ENCODE peak calls at places on chromosomes 7 and 10, in five cellular contexts. One of them, this sample, is unnamed.
A peak's percentile ranks its signal among the peaks of the same experiment; 100 is the strongest.

GRCh38 chr10:7697304-7697822 is 5.8 kb upstream of the ITIH2 start:
- DNase-seq in colonic mucosa: no peak
- DNase-seq in cardiac fibroblast: no peak
- DNase-seq in AG09309: no peak
- DNase-seq in GM12865: no peak
- DNase-seq in this sample: no peak

GRCh38 chr7:106756071-106756470 is 95.1 kb upstream of the CCDC71L start:
- DNase-seq in colonic mucosa: no peak
- DNase-seq in cardiac fibroblast: no peak
- DNase-seq in AG09309: no peak
- DNase-seq in GM12865: no peak
- DNase-seq in this sample: no peak

GRCh38 chr10:28533571-28534304 is 820 bp downstream of the WAC start:
- DNase-seq in colonic mucosa: peak; percentile 79
- DNase-seq in cardiac fibroblast: peak; percentile 48
- DNase-seq in AG09309: no peak
- DNase-seq in GM12865: peak; percentile 69
- DNase-seq in this sample: peak; percentile 34

GRCh38 chr7:2980406-2981102 is 63.1 kb downstream of the CARD11 start:
- DNase-seq in colonic mucosa: no peak
- DNase-seq in cardiac fibroblast: no peak
- DNase-seq in AG09309: no peak
- DNase-seq in GM12865: no peak
- DNase-seq in this sample: no peak

GRCh38 chr7:83427929-83428328 is 221.0 kb downstream of the SEMA3E start:
- DNase-seq in colonic mucosa: no peak
- DNase-seq in cardiac fibroblast: no peak
- DNase-seq in AG09309: no peak
- DNase-seq in GM12865: no peak
- DNase-seq in this sample: no peak

GRCh38 chr7:35255417-35255798 is 1.5 kb upstream of the TBX20 start:
- DNase-seq in colonic mucosa: no peak
- DNase-seq in cardiac fibroblast: no peak
- DNase-seq in AG09309: no peak
- DNase-seq in GM12865: no peak
- DNase-seq in this sample: no peak

GRCh38 chr10:92572362-92573090 is 1.4 kb downstream of the IDE start:
- DNase-seq in colonic mucosa: no peak
- DNase-seq in cardiac fibroblast: no peak
- DNase-seq in AG09309: no peak
- DNase-seq in GM12865: no peak
- DNase-seq in this sample: no peak

GRCh38 chr10:126373982-126374381 is 14.3 kb downstream of the ADAM12 start:
- DNase-seq in colonic mucosa: no peak
- DNase-seq in cardiac fibroblast: peak; percentile 44
- DNase-seq in AG09309: no peak
- DNase-seq in GM12865: no peak
- DNase-seq in this sample: peak; percentile 63

GRCh38 chr10:123229927-123230630 is 75.9 kb downstream of the BUB3 start:
- DNase-seq in colonic mucosa: no peak
- DNase-seq in cardiac fibroblast: no peak
- DNase-seq in AG09309: no peak
- DNase-seq in GM12865: no peak
- DNase-seq in this sample: peak; percentile 12

GRCh38 chr10:43667317-43667731 is 18.6 kb upstream of the ZNF32 start:
- DNase-seq in colonic mucosa: no peak
- DNase-seq in cardiac fibroblast: peak; percentile 44
- DNase-seq in AG09309: no peak
- DNase-seq in GM12865: peak; percentile 13
- DNase-seq in this sample: peak; percentile 34

GRCh38 chr7:106111671-106112117 is 418 bp downstream of the SYPL1 start:
- DNase-seq in colonic mucosa: no peak
- DNase-seq in cardiac fibroblast: peak; percentile 73
- DNase-seq in AG09309: no peak
- DNase-seq in GM12865: no peak
- DNase-seq in this sample: peak; percentile 62

GRCh38 chr7:46369933-46370654 is 449.0 kb upstream of the IGFBP3 start:
- DNase-seq in colonic mucosa: no peak
- DNase-seq in cardiac fibroblast: peak; percentile 94
- DNase-seq in AG09309: peak; percentile 84
- DNase-seq in GM12865: no peak
- DNase-seq in this sample: peak; percentile 95

GRCh38 chr10:132270256-132270655 is 37.5 kb downstream of the STK32C start:
- DNase-seq in colonic mucosa: no peak
- DNase-seq in cardiac fibroblast: no peak
- DNase-seq in AG09309: no peak
- DNase-seq in GM12865: no peak
- DNase-seq in this sample: no peak

GRCh38 chr10:58781873-58782488 is 269.3 kb downstream of the BICC1 start:
- DNase-seq in colonic mucosa: no peak
- DNase-seq in cardiac fibroblast: peak; percentile 79
- DNase-seq in AG09309: no peak
- DNase-seq in GM12865: peak; percentile 40
- DNase-seq in this sample: peak; percentile 68

GRCh38 chr10:29736325-29737208 is 101.8 kb upstream of the SVIL start:
- DNase-seq in colonic mucosa: peak; percentile 73
- DNase-seq in cardiac fibroblast: peak; percentile 45
- DNase-seq in AG09309: no peak
- DNase-seq in GM12865: no peak
- DNase-seq in this sample: no peak

GRCh38 chr10:131577178-131577555 is 265.6 kb upstream of the TCERG1L start:
- DNase-seq in colonic mucosa: peak; percentile 3
- DNase-seq in cardiac fibroblast: no peak
- DNase-seq in AG09309: no peak
- DNase-seq in GM12865: no peak
- DNase-seq in this sample: no peak

GRCh38 chr7:133434246-133434865 is 181.5 kb downstream of the EXOC4 start:
- DNase-seq in colonic mucosa: no peak
- DNase-seq in cardiac fibroblast: peak; percentile 70
- DNase-seq in AG09309: no peak
- DNase-seq in GM12865: peak; percentile 25
- DNase-seq in this sample: peak; percentile 47

GRCh38 chr7:151114151-151115090 is 28.1 kb downstream of the AGAP3 start:
- DNase-seq in colonic mucosa: peak; percentile 46
- DNase-seq in cardiac fibroblast: no peak
- DNase-seq in AG09309: peak; percentile 5
- DNase-seq in GM12865: no peak
- DNase-seq in this sample: no peak

GRCh38 chr10:119304541-119304940 is 97.2 kb downstream of the GRK5 start:
- DNase-seq in colonic mucosa: no peak
- DNase-seq in cardiac fibroblast: no peak
- DNase-seq in AG09309: no peak
- DNase-seq in GM12865: no peak
- DNase-seq in this sample: no peak

GRCh38 chr10:25575343-25575742 is 358.7 kb upstream of the MYO3A start:
- DNase-seq in colonic mucosa: no peak
- DNase-seq in cardiac fibroblast: no peak
- DNase-seq in AG09309: no peak
- DNase-seq in GM12865: no peak
- DNase-seq in this sample: no peak

GRCh38 chr10:74039561-74040145 is 41.7 kb downstream of the VCL start:
- DNase-seq in colonic mucosa: no peak
- DNase-seq in cardiac fibroblast: peak; percentile 88
- DNase-seq in AG09309: peak; percentile 34
- DNase-seq in GM12865: no peak
- DNase-seq in this sample: peak; percentile 83

GRCh38 chr7:27808626-27809025 is 68.7 kb downstream of the TAX1BP1 start:
- DNase-seq in colonic mucosa: no peak
- DNase-seq in cardiac fibroblast: peak; percentile 76
- DNase-seq in AG09309: peak; percentile 39
- DNase-seq in GM12865: no peak
- DNase-seq in this sample: peak; percentile 80

GRCh38 chr7:41709621-41710020 is 6.7 kb upstream of the INHBA start:
- DNase-seq in colonic mucosa: no peak
- DNase-seq in cardiac fibroblast: peak; percentile 96
- DNase-seq in AG09309: peak; percentile 98
- DNase-seq in GM12865: no peak
- DNase-seq in this sample: peak; percentile 97

GRCh38 chr7:88455696-88456095 is 149.0 kb upstream of the STEAP4 start:
- DNase-seq in colonic mucosa: no peak
- DNase-seq in cardiac fibroblast: no peak
- DNase-seq in AG09309: no peak
- DNase-seq in GM12865: no peak
- DNase-seq in this sample: no peak

GRCh38 chr10:62610649-62611229 is 193.8 kb upstream of the ADO start:
- DNase-seq in colonic mucosa: peak; percentile 41
- DNase-seq in cardiac fibroblast: peak; percentile 66
- DNase-seq in AG09309: no peak
- DNase-seq in GM12865: peak; percentile 90
- DNase-seq in this sample: peak; percentile 57

GRCh38 chr7:158094046-158094445 is 493.6 kb downstream of the PTPRN2 start:
- DNase-seq in colonic mucosa: no peak
- DNase-seq in cardiac fibroblast: no peak
- DNase-seq in AG09309: no peak
- DNase-seq in GM12865: no peak
- DNase-seq in this sample: no peak

GRCh38 chr7:149569726-149570422 is 72.3 kb upstream of the ZNF746 start:
- DNase-seq in colonic mucosa: no peak
- DNase-seq in cardiac fibroblast: no peak
- DNase-seq in AG09309: no peak
- DNase-seq in GM12865: no peak
- DNase-seq in this sample: no peak

GRCh38 chr7:2787251-2787968 is 56.7 kb downstream of the GNA12 start:
- DNase-seq in colonic mucosa: no peak
- DNase-seq in cardiac fibroblast: no peak
- DNase-seq in AG09309: no peak
- DNase-seq in GM12865: no peak
- DNase-seq in this sample: no peak

GRCh38 chr10:112562803-112563663 is 116.0 kb downstream of the VTI1A start:
- DNase-seq in colonic mucosa: no peak
- DNase-seq in cardiac fibroblast: peak; percentile 18
- DNase-seq in AG09309: no peak
- DNase-seq in GM12865: no peak
- DNase-seq in this sample: no peak

GRCh38 chr10:133012573-133013359 is 70.4 kb upstream of the CFAP46 start:
- DNase-seq in colonic mucosa: no peak
- DNase-seq in cardiac fibroblast: no peak
- DNase-seq in AG09309: no peak
- DNase-seq in GM12865: no peak
- DNase-seq in this sample: no peak

GRCh38 chr7:48351893-48352292 is 180.6 kb downstream of the ABCA13 start:
- DNase-seq in colonic mucosa: no peak
- DNase-seq in cardiac fibroblast: no peak
- DNase-seq in AG09309: no peak
- DNase-seq in GM12865: no peak
- DNase-seq in this sample: no peak

GRCh38 chr10:101139421-101139911 is 8.4 kb downstream of the TLX1 start:
- DNase-seq in colonic mucosa: no peak
- DNase-seq in cardiac fibroblast: peak; percentile 34
- DNase-seq in AG09309: no peak
- DNase-seq in GM12865: no peak
- DNase-seq in this sample: peak; percentile 16

GRCh38 chr7:133484135-133484534 is 231.3 kb downstream of the EXOC4 start:
- DNase-seq in colonic mucosa: no peak
- DNase-seq in cardiac fibroblast: peak; percentile 28
- DNase-seq in AG09309: no peak
- DNase-seq in GM12865: no peak
- DNase-seq in this sample: no peak

GRCh38 chr7:13990319-13990983 is 985 bp upstream of the ETV1 start:
- DNase-seq in colonic mucosa: peak; percentile 56
- DNase-seq in cardiac fibroblast: peak; percentile 59
- DNase-seq in AG09309: no peak
- DNase-seq in GM12865: peak; percentile 40
- DNase-seq in this sample: peak; percentile 45

GRCh38 chr7:93228302-93228701 is 2.0 kb upstream of the HEPACAM2 start:
- DNase-seq in colonic mucosa: peak; percentile 29
- DNase-seq in cardiac fibroblast: peak; percentile 80
- DNase-seq in AG09309: peak; percentile 39
- DNase-seq in GM12865: peak; percentile 73
- DNase-seq in this sample: peak; percentile 71

GRCh38 chr7:135167360-135167759 is 3.1 kb downstream of the CYREN start:
- DNase-seq in colonic mucosa: peak; percentile 16
- DNase-seq in cardiac fibroblast: no peak
- DNase-seq in AG09309: no peak
- DNase-seq in GM12865: no peak
- DNase-seq in this sample: no peak

GRCh38 chr7:116098175-116098574 is 67.6 kb upstream of the TFEC start:
- DNase-seq in colonic mucosa: no peak
- DNase-seq in cardiac fibroblast: peak; percentile 21
- DNase-seq in AG09309: no peak
- DNase-seq in GM12865: no peak
- DNase-seq in this sample: no peak

GRCh38 chr7:116101709-116102108 is 71.1 kb upstream of the TFEC start:
- DNase-seq in colonic mucosa: no peak
- DNase-seq in cardiac fibroblast: peak; percentile 77
- DNase-seq in AG09309: no peak
- DNase-seq in GM12865: no peak
- DNase-seq in this sample: peak; percentile 38

GRCh38 chr7:116093516-116094301 is 63.1 kb upstream of the TFEC start:
- DNase-seq in colonic mucosa: no peak
- DNase-seq in cardiac fibroblast: no peak
- DNase-seq in AG09309: no peak
- DNase-seq in GM12865: no peak
- DNase-seq in this sample: no peak

GRCh38 chr7:116097365-116098009 is 66.9 kb upstream of the TFEC start:
- DNase-seq in colonic mucosa: no peak
- DNase-seq in cardiac fibroblast: peak; percentile 96
- DNase-seq in AG09309: peak; percentile 35
- DNase-seq in GM12865: no peak
- DNase-seq in this sample: peak; percentile 63
- TF ChIP-seq CTCF in colonic mucosa: no peak
- TF ChIP-seq CTCF in cardiac fibroblast: peak; percentile 25
- TF ChIP-seq CTCF in AG09309: peak; percentile 19
- TF ChIP-seq CTCF in GM12865: no peak
- TF ChIP-seq CTCF in this sample: peak; percentile 14

GRCh38 chr7:155374276-155375252 is 76.9 kb downstream of the INSIG1 start:
- DNase-seq in colonic mucosa: no peak
- DNase-seq in cardiac fibroblast: no peak
- DNase-seq in AG09309: no peak
- DNase-seq in GM12865: no peak
- DNase-seq in this sample: no peak
- H3K4me3 ChIP-seq in colonic mucosa: peak overlapping the region; percentile 6
- H3K4me3 ChIP-seq in cardiac fibroblast: no peak overlapping the region
- H3K4me3 ChIP-seq in AG09309: no peak overlapping the region
- H3K4me3 ChIP-seq in GM12865: no peak overlapping the region
- H3K4me3 ChIP-seq in this sample: no peak overlapping the region

GRCh38 chr7:42924223-42924877 is 7.6 kb downstream of the PSMA2 start:
- DNase-seq in colonic mucosa: no peak
- DNase-seq in cardiac fibroblast: no peak
- DNase-seq in AG09309: no peak
- DNase-seq in GM12865: no peak
- DNase-seq in this sample: no peak
- TF ChIP-seq CTCF in colonic mucosa: no peak
- TF ChIP-seq CTCF in cardiac fibroblast: no peak
- TF ChIP-seq CTCF in AG09309: no peak
- TF ChIP-seq CTCF in GM12865: no peak
- TF ChIP-seq CTCF in this sample: no peak

DNA sequence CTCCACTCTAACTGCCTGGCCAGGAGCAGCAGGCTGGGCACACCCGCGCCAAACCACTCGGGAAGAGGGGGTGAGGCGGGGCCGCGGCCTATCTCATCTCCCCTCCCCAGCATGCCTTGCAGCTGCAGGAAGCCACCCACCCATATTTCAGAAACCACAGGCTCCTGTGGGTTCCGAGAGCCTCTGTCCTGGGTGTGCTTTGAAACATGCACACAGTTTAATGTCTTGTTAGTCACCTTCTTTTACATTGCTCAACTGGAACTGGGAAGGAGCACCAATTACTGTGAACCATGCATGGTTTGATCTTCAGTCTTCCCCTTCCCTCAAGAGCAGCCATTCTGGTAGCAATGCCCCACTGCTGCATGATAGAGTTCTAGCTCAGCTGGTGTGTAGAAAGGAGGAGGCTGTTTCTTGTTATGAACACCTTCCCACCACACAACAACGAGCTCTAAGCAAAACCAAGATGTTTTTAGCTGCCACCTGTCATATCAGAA is 37.6 kb upstream of the IKZF1 start:
- DNase-seq in colonic mucosa: peak; percentile 37
- DNase-seq in cardiac fibroblast: no peak
- DNase-seq in AG09309: no peak
- DNase-seq in GM12865: peak; percentile 83
- DNase-seq in this sample: no peak
- H3K4me3 ChIP-seq in colonic mucosa: no peak overlapping the region
- H3K4me3 ChIP-seq in cardiac fibroblast: no peak overlapping the region
- H3K4me3 ChIP-seq in AG09309: no peak overlapping the region
- H3K4me3 ChIP-seq in GM12865: peak overlapping the region; percentile 1
- H3K4me3 ChIP-seq in this sample: no peak overlapping the region